ENCODE peak calls at places on chromosome 18, in five cellular contexts. G, B, P, Q and X are unnamed samples.

GRCh38 chr18:36672437-36673344 is 156.1 kb downstream of the TPGS2 start:
- DNase-seq in G (peak; percentile 67), B (no peak), P (no peak), Q (no peak), X (no peak)

GRCh38 chr18:47160256-47160655 is 10.0 kb upstream of the HDHD2 start:
- DNase-seq in G (no peak), B (no peak), P (no peak), Q (no peak), X (no peak)

GRCh38 chr18:62187543-62188378 is 706 bp downstream of the RELCH start:
- DNase-seq in G (peak; percentile 21), B (no peak), P (peak; percentile 17), Q (no peak), X (peak; percentile 11)

GRCh38 chr18:3177902-3178687 is 41.7 kb downstream of the MYOM1 start:
- DNase-seq in G (peak; percentile 19), B (no peak), P (no peak), Q (peak; percentile 98), X (peak; percentile 56)

GRCh38 chr18:63366270-63366990 is 576 bp downstream of the KDSR start:
- DNase-seq in G (peak; percentile 69), B (peak; percentile 76), P (peak; percentile 64), Q (no peak), X (peak; percentile 43)

GRCh38 chr18:13640266-13640860 is 86.0 kb downstream of the FAM210A start:
- DNase-seq in G (no peak), B (no peak), P (no peak), Q (no peak), X (no peak)

GRCh38 chr18:11366410-11366809 is 217.0 kb upstream of the PIEZO2 start:
- DNase-seq in G (peak; percentile 57), B (no peak), P (no peak), Q (no peak), X (no peak)

GRCh38 chr18:61980355-61980754 is 87.5 kb upstream of the RNF152 start:
- DNase-seq in G (peak; percentile 26), B (no peak), P (no peak), Q (no peak), X (no peak)

GRCh38 chr18:32717151-32717550 is 55.7 kb downstream of the KLHL14 start:
- DNase-seq in G (no peak), B (no peak), P (no peak), Q (no peak), X (no peak)

GRCh38 chr18:51125976-51126375 is 71.5 kb downstream of the MEX3C start:
- DNase-seq in G (no peak), B (no peak), P (no peak), Q (no peak), X (no peak)

GRCh38 chr18:74499633-74500032 is 3.5 kb downstream of the CNDP2 start:
- DNase-seq in G (no peak), B (no peak), P (no peak), Q (peak; percentile 37), X (peak; percentile 49)

GRCh38 chr18:10376735-10377134 is 77.7 kb upstream of the APCDD1 start:
- DNase-seq in G (no peak), B (no peak), P (no peak), Q (no peak), X (no peak)

GRCh38 chr18:45275367-45276113 is 339.7 kb upstream of the SLC14A2 start:
- DNase-seq in G (peak; percentile 45), B (no peak), P (peak; percentile 5), Q (no peak), X (peak; percentile 5)

GRCh38 chr18:76686737-76687231 is 135.6 kb upstream of the ZNF236 start:
- DNase-seq in G (peak; percentile 57), B (peak; percentile 77), P (peak; percentile 48), Q (peak; percentile 15), X (no peak)

GRCh38 chr18:48884306-48885235 is 66.2 kb downstream of the SMAD7 start:
- DNase-seq in G (no peak), B (no peak), P (no peak), Q (no peak), X (no peak)

GRCh38 chr18:363327-364115 is 95.7 kb upstream of the THOC1 start:
- DNase-seq in G (peak; percentile 20), B (no peak), P (no peak), Q (no peak), X (no peak)

GRCh38 chr18:77066689-77067088 is 65.9 kb downstream of the MBP start:
- DNase-seq in G (no peak), B (no peak), P (no peak), Q (no peak), X (no peak)

GRCh38 chr18:6561029-6561861 is 146.5 kb upstream of the L3MBTL4 start:
- DNase-seq in G (peak; percentile 67), B (no peak), P (no peak), Q (no peak), X (peak; percentile 64)

GRCh38 chr18:3665187-3665586 is 215.2 kb downstream of the TGIF1 start:
- DNase-seq in G (no peak), B (no peak), P (no peak), Q (no peak), X (no peak)

GRCh38 chr18:8975624-8976023 is 126.9 kb upstream of the NDUFV2 start:
- DNase-seq in G (no peak), B (no peak), P (no peak), Q (no peak), X (no peak)

GRCh38 chr18:48538531-48539405 is at the start of gene CTIF:
- DNase-seq in G (peak; percentile 96), B (peak; percentile 94), P (peak; percentile 95), Q (peak; percentile 12), X (peak; percentile 80)

GRCh38 chr18:70044626-70045025 is 97.0 kb upstream of the CD226 start:
- DNase-seq in G (peak; percentile 98), B (peak; percentile 7), P (no peak), Q (no peak), X (no peak)

GRCh38 chr18:62954341-62954740 is 239.0 kb downstream of the PHLPP1 start:
- DNase-seq in G (peak; percentile 52), B (no peak), P (peak; percentile 8), Q (no peak), X (no peak)

GRCh38 chr18:26618130-26618529 is 69.8 kb upstream of the KCTD1 start:
- DNase-seq in G (no peak), B (no peak), P (no peak), Q (no peak), X (no peak)

GRCh38 chr18:32771169-32771751 is 1.6 kb downstream of the KLHL14 start:
- DNase-seq in G (no peak), B (peak; percentile 68), P (peak; percentile 25), Q (no peak), X (no peak)

GRCh38 chr18:34978533-34978893 is 62.7 kb upstream of the MAPRE2 start:
- DNase-seq in G (no peak), B (no peak), P (no peak), Q (no peak), X (no peak)

GRCh38 chr18:34976899-34977786 is 64.1 kb upstream of the MAPRE2 start:
- DNase-seq in G (peak; percentile 19), B (peak; percentile 86), P (peak; percentile 70), Q (no peak), X (peak; percentile 42)

GRCh38 chr18:34977787-34978532 is 63.3 kb upstream of the MAPRE2 start:
- DNase-seq in G (peak; percentile 6), B (peak; percentile 39), P (no peak), Q (no peak), X (peak; percentile 18)

GRCh38 chr18:34978953-34979608 is 62.1 kb upstream of the MAPRE2 start:
- DNase-seq in G (peak; percentile 95), B (peak; percentile 51), P (peak; percentile 97), Q (peak; percentile 3), X (peak; percentile 42)

DNA sequence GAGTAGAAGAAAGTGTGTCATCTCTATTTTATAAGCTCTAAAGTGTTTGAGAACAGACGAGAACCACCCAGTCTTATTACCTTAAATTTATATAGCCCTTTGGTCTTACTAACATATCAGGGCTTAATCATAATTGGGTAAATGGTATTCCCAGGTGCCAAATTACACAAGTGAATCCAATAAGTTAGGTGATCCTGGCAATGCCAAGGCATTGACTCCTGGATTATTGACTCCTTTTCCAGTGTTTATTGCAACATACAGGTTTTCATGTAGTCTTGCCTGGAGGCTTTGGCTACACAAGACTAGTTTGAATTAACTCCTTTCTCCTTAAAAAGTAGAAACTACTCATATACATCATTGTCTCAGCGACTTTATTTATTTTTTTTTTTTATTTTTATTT is 59.7 kb upstream of the MAPRE2 start:
- DNase-seq in G (no peak), B (no peak), P (no peak), Q (no peak), X (no peak)
- TF ChIP-seq MXI1 in G (no peak), B (no peak), P (no peak), Q (no peak), X (no peak)

GRCh38 chr18:34322365-34323289 is 97.9 kb upstream of the NOL4 start:
- DNase-seq in G (peak; percentile 57), B (peak; percentile 36), P (peak; percentile 59), Q (peak; percentile 59), X (no peak)
- TF ChIP-seq MXI1 in G (no peak), B (no peak), P (no peak), Q (peak; percentile 54), X (no peak)

GRCh38 chr18:55856191-55856590 is 268.2 kb upstream of the TCF4 start:
- DNase-seq in G (peak; percentile 90), B (no peak), P (no peak), Q (no peak), X (no peak)

GRCh38 chr18:55857409-55857808 is 269.4 kb upstream of the TCF4 start:
- DNase-seq in G (no peak), B (no peak), P (no peak), Q (no peak), X (no peak)

GRCh38 chr18:55856679-55857078 is 268.7 kb upstream of the TCF4 start:
- DNase-seq in G (no peak), B (no peak), P (no peak), Q (no peak), X (no peak)

GRCh38 chr18:55850904-55851303 is 262.9 kb upstream of the TCF4 start:
- DNase-seq in G (no peak), B (no peak), P (no peak), Q (no peak), X (no peak)

DNA sequence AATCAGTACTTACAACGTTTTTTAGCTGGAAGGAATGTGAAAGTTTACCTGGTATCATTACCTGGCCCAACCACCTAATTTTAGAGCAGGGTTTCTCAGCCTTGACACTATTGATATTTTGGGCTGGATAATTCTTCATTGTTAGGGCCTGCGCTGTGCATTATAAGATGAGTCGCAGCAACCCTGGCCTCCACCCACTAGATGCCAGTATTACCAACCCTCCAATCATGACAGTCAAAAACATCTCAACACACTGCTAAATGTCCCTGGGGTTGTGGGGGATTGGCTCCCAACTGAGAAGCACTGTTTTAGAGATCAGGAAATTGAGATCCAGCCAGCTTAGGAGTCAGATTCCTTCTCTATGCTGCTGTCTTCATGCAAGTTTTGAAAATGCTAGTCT is 265.3 kb upstream of the TCF4 start:
- DNase-seq in G (no peak), B (no peak), P (no peak), Q (no peak), X (no peak)
- TF ChIP-seq MXI1 in G (no peak), B (no peak), P (no peak), Q (no peak), X (no peak)

DNA sequence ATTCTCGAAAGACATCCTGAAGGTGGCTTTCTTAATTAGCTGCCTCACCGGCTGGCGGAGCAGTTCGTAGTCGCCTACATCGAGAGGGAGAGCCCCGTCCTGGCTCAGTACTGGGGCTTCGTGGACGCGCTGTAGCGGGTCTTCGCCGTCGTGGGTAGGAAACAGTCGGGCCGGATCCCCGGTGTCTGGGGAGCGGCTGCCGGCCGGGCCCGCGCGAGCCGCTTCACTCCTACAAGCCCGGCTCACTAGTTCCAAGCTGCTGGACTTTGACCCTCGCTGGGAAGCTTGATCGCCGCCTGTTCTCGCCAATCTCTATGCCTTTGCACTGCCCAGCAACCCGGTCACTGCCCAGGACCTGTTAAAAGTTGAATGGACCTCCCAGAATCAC is 41.3 kb upstream of the AKAIN1 start:
- DNase-seq in G (peak; percentile 30), B (peak; percentile 55), P (peak; percentile 86), Q (no peak), X (peak; percentile 57)
- TF ChIP-seq MXI1 in G (no peak), B (no peak), P (no peak), Q (no peak), X (no peak)